ENCODE peak calls at places on chromosomes 11 and 22, in six cellular contexts. R, O, N, A, C and H are unnamed samples.

GRCh38 chr11:93904711-93905110 is 54.3 kb upstream of the VSTM5 start:
- DNase-seq in R (no peak), O (no peak), N (no peak), A (no peak), C (no peak), H (no peak)

GRCh38 chr11:108912587-108912986 is 247.7 kb downstream of the DDX10 start:
- DNase-seq in R (no peak), O (no peak), N (no peak), A (peak), C (no peak), H (no peak)

GRCh38 chr22:44587004-44587793 is 89.2 kb upstream of the RTL6 start:
- DNase-seq in R (no peak), O (no peak), N (no peak), A (peak), C (no peak), H (peak)

GRCh38 chr11:17197431-17197898 is 10.3 kb downstream of the PIK3C2A start:
- DNase-seq in R (peak), O (no peak), N (no peak), A (peak), C (no peak), H (no peak)

GRCh38 chr11:64597671-64598101 is 6.7 kb downstream of the SLC22A12 start:
- DNase-seq in R (no peak), O (no peak), N (no peak), A (no peak), C (no peak), H (peak)

GRCh38 chr11:61055776-61056175 is 46.5 kb upstream of the CD5 start:
- DNase-seq in R (no peak), O (no peak), N (no peak), A (no peak), C (no peak), H (peak)

GRCh38 chr11:77814848-77815247 is 5.7 kb downstream of the RSF1 start:
- DNase-seq in R (no peak), O (no peak), N (no peak), A (no peak), C (no peak), H (no peak)

GRCh38 chr22:19631899-19632670 is 82.2 kb upstream of the SEPTIN5 start:
- DNase-seq in R (peak), O (no peak), N (no peak), A (peak), C (no peak), H (peak)

GRCh38 chr22:36564422-36565151 is 35.6 kb upstream of the EIF3D start:
- DNase-seq in R (no peak), O (no peak), N (no peak), A (no peak), C (no peak), H (no peak)

GRCh38 chr11:13667245-13667644 is 1.2 kb upstream of the FAR1 start:
- DNase-seq in R (peak), O (no peak), N (peak), A (peak), C (no peak), H (no peak)

GRCh38 chr11:92843455-92843854 is 126.0 kb upstream of the MTNR1B start:
- DNase-seq in R (no peak), O (no peak), N (no peak), A (no peak), C (no peak), H (no peak)

GRCh38 chr11:10979529-10979928 is 121.7 kb upstream of the ZBED5 start:
- DNase-seq in R (no peak), O (no peak), N (peak), A (no peak), C (no peak), H (no peak)

GRCh38 chr22:31504282-31504681 is 7.9 kb downstream of the SFI1 start:
- DNase-seq in R (no peak), O (no peak), N (no peak), A (peak), C (no peak), H (no peak)

GRCh38 chr11:119529936-119530335 is 107.0 kb upstream of the THY1 start:
- DNase-seq in R (no peak), O (no peak), N (no peak), A (no peak), C (no peak), H (no peak)

GRCh38 chr11:12235080-12235479 is 124.7 kb downstream of the MICAL2 start:
- DNase-seq in R (no peak), O (no peak), N (no peak), A (no peak), C (no peak), H (no peak)

GRCh38 chr11:123431619-123432018 is 1.6 kb downstream of the GRAMD1B start:
- DNase-seq in R (peak), O (no peak), N (no peak), A (peak), C (no peak), H (no peak)

GRCh38 chr11:106156290-106156937 is 79.0 kb downstream of the AASDHPPT start:
- DNase-seq in R (peak), O (no peak), N (no peak), A (peak), C (no peak), H (peak)

GRCh38 chr11:75301131-75301530 is 50.3 kb downstream of the ARRB1 start:
- DNase-seq in R (no peak), O (no peak), N (no peak), A (no peak), C (no peak), H (no peak)

GRCh38 chr11:123973816-123974215 is 3.8 kb downstream of the OR10S1 start:
- DNase-seq in R (peak), O (no peak), N (no peak), A (peak), C (no peak), H (no peak)

GRCh38 chr11:64767344-64768299 is 7.8 kb upstream of the PYGM start:
- DNase-seq in R (peak), O (no peak), N (peak), A (peak), C (peak), H (peak)